ENCODE peak calls at places on chromosomes 7 and 10, in four cellular contexts. One of them, this sample, is unnamed.
A peak's percentile ranks its signal among the peaks of the same experiment; 100 is the strongest.

GRCh38 chr10:95303535-95303934 is 12.7 kb upstream of the PDLIM1 start:
- DNase-seq in transverse colon: no peak
- DNase-seq in HCT116: no peak
- DNase-seq in mesenchymal stem cell: no peak
- DNase-seq in this sample: no peak

GRCh38 chr10:113960617-113961260 is 82.9 kb upstream of the ADRB1 start:
- DNase-seq in transverse colon: peak; percentile 83
- DNase-seq in HCT116: no peak
- DNase-seq in mesenchymal stem cell: peak; percentile 43
- DNase-seq in this sample: no peak

GRCh38 chr10:48589266-48589665 is 15.6 kb downstream of the ARHGAP22 start:
- DNase-seq in transverse colon: no peak
- DNase-seq in HCT116: no peak
- DNase-seq in mesenchymal stem cell: peak; percentile 16
- DNase-seq in this sample: no peak

GRCh38 chr10:132958886-132959295 is 16.5 kb upstream of the CFAP46 start:
- DNase-seq in transverse colon: no peak
- DNase-seq in HCT116: no peak
- DNase-seq in mesenchymal stem cell: no peak
- DNase-seq in this sample: peak; percentile 77

GRCh38 chr7:89103564-89103963 is 308.0 kb upstream of the TEX47 start:
- DNase-seq in transverse colon: no peak
- DNase-seq in HCT116: no peak
- DNase-seq in mesenchymal stem cell: no peak
- DNase-seq in this sample: no peak

GRCh38 chr7:93361853-93362252 is 129.7 kb downstream of the VPS50 start:
- DNase-seq in transverse colon: no peak
- DNase-seq in HCT116: no peak
- DNase-seq in mesenchymal stem cell: no peak
- DNase-seq in this sample: no peak

GRCh38 chr10:123858039-123858740 is 33.4 kb downstream of the CPXM2 start:
- DNase-seq in transverse colon: no peak
- DNase-seq in HCT116: no peak
- DNase-seq in mesenchymal stem cell: no peak
- DNase-seq in this sample: no peak

GRCh38 chr7:87152897-87153641 is 816 bp downstream of the DMTF1 start:
- DNase-seq in transverse colon: peak; percentile 33
- DNase-seq in HCT116: no peak
- DNase-seq in mesenchymal stem cell: peak; percentile 47
- DNase-seq in this sample: peak; percentile 35

GRCh38 chr10:4263281-4263921 is 478.4 kb upstream of the KLF6 start:
- DNase-seq in transverse colon: peak; percentile 42
- DNase-seq in HCT116: no peak
- DNase-seq in mesenchymal stem cell: peak; percentile 37
- DNase-seq in this sample: no peak

GRCh38 chr10:119090968-119091367 is 10.4 kb upstream of the EIF3A start:
- DNase-seq in transverse colon: peak; percentile 50
- DNase-seq in HCT116: peak; percentile 56
- DNase-seq in mesenchymal stem cell: no peak
- DNase-seq in this sample: no peak

GRCh38 chr10:13816195-13816926 is 229.6 kb downstream of the PRPF18 start:
- DNase-seq in transverse colon: peak; percentile 58
- DNase-seq in HCT116: no peak
- DNase-seq in mesenchymal stem cell: peak; percentile 95
- DNase-seq in this sample: peak; percentile 56

GRCh38 chr10:3400368-3400767 is 227.8 kb upstream of the PITRM1 start:
- DNase-seq in transverse colon: no peak
- DNase-seq in HCT116: no peak
- DNase-seq in mesenchymal stem cell: peak; percentile 69
- DNase-seq in this sample: no peak

GRCh38 chr7:106620034-106620433 is 40.9 kb downstream of the CCDC71L start:
- DNase-seq in transverse colon: no peak
- DNase-seq in HCT116: no peak
- DNase-seq in mesenchymal stem cell: no peak
- DNase-seq in this sample: no peak

GRCh38 chr7:99379043-99379577 is 4.6 kb downstream of the ARPC1B start:
- DNase-seq in transverse colon: peak; percentile 61
- DNase-seq in HCT116: no peak
- DNase-seq in mesenchymal stem cell: peak; percentile 95
- DNase-seq in this sample: peak; percentile 59

GRCh38 chr7:39554583-39555140 is 11.5 kb upstream of the YAE1 start:
- DNase-seq in transverse colon: no peak
- DNase-seq in HCT116: no peak
- DNase-seq in mesenchymal stem cell: no peak
- DNase-seq in this sample: no peak

GRCh38 chr10:96651998-96652431 is 65.2 kb upstream of the TM9SF3 start:
- DNase-seq in transverse colon: peak; percentile 41
- DNase-seq in HCT116: no peak
- DNase-seq in mesenchymal stem cell: no peak
- DNase-seq in this sample: no peak

GRCh38 chr7:51244890-51245289 is 71.7 kb downstream of the COBL start:
- DNase-seq in transverse colon: no peak
- DNase-seq in HCT116: no peak
- DNase-seq in mesenchymal stem cell: no peak
- DNase-seq in this sample: no peak
- H3K4me1 ChIP-seq in transverse colon: no peaks in the 10 kb centered on the region
- H3K4me1 ChIP-seq in HCT116: peaks cover 9% of the 10 kb centered on the region
- H3K4me1 ChIP-seq in mesenchymal stem cell: no peaks in the 10 kb centered on the region
- H3K4me1 ChIP-seq in this sample: no peaks in the 10 kb centered on the region

GRCh38 chr10:32318476-32318896 is 28.5 kb downstream of the EPC1 start:
- DNase-seq in transverse colon: no peak
- DNase-seq in HCT116: no peak
- DNase-seq in mesenchymal stem cell: no peak
- DNase-seq in this sample: peak; percentile 39
- H3K4me1 ChIP-seq in transverse colon: peaks cover 31% of the 10 kb centered on the region
- H3K4me1 ChIP-seq in HCT116: no peaks in the 10 kb centered on the region
- H3K4me1 ChIP-seq in mesenchymal stem cell: no peaks in the 10 kb centered on the region
- H3K4me1 ChIP-seq in this sample: peaks cover 89% of the 10 kb centered on the region

GRCh38 chr7:7207876-7208275 is 25.5 kb downstream of the C1GALT1 start:
- DNase-seq in transverse colon: no peak
- DNase-seq in HCT116: no peak
- DNase-seq in mesenchymal stem cell: no peak
- DNase-seq in this sample: no peak
- H3K4me1 ChIP-seq in transverse colon: no peaks in the 10 kb centered on the region
- H3K4me1 ChIP-seq in HCT116: no peaks in the 10 kb centered on the region
- H3K4me1 ChIP-seq in mesenchymal stem cell: no peaks in the 10 kb centered on the region
- H3K4me1 ChIP-seq in this sample: peaks cover 5% of the 10 kb centered on the region

DNA sequence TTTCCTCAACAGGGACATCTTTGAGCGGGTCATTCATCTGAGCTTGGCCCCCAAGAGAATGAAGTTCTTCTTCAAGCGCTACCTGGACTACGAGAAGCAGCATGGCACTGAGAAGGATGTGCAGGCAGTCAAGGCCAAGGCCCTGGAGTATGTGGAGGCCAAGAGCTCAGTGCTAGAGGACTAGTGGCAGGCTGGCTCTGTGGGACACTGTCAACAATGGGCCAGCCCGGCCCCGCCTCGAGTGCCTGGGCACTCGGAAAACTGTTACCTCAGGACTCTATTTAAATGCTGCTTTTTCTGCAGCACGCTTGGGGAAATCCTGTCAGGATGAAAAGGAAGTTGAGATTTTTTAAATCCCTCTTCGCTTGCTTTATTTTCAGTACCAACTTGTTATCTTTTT is 6.8 kb downstream of the CALHM2 start:
- DNase-seq in transverse colon: no peak
- DNase-seq in HCT116: no peak
- DNase-seq in mesenchymal stem cell: no peak
- DNase-seq in this sample: no peak
- H3K4me1 ChIP-seq in transverse colon: peaks cover 11% of the 10 kb centered on the region
- H3K4me1 ChIP-seq in HCT116: peaks cover 3% of the 10 kb centered on the region
- H3K4me1 ChIP-seq in mesenchymal stem cell: peaks cover 13% of the 10 kb centered on the region
- H3K4me1 ChIP-seq in this sample: peaks cover 44% of the 10 kb centered on the region

GRCh38 chr10:125052146-125052545 is 108.2 kb downstream of the CTBP2 start:
- DNase-seq in transverse colon: no peak
- DNase-seq in HCT116: no peak
- DNase-seq in mesenchymal stem cell: no peak
- DNase-seq in this sample: no peak

GRCh38 chr10:125054664-125055273 is 105.6 kb downstream of the CTBP2 start:
- DNase-seq in transverse colon: no peak
- DNase-seq in HCT116: no peak
- DNase-seq in mesenchymal stem cell: peak; percentile 81
- DNase-seq in this sample: no peak

GRCh38 chr10:125056161-125057132 is 103.9 kb downstream of the CTBP2 start:
- DNase-seq in transverse colon: no peak
- DNase-seq in HCT116: no peak
- DNase-seq in mesenchymal stem cell: no peak
- DNase-seq in this sample: peak; percentile 38

GRCh38 chr10:125057158-125058001 is 103.0 kb downstream of the CTBP2 start:
- DNase-seq in transverse colon: peak; percentile 60
- DNase-seq in HCT116: no peak
- DNase-seq in mesenchymal stem cell: peak; percentile 98
- DNase-seq in this sample: peak; percentile 65

GRCh38 chr10:125054216-125054615 is 106.1 kb downstream of the CTBP2 start:
- DNase-seq in transverse colon: no peak
- DNase-seq in HCT116: no peak
- DNase-seq in mesenchymal stem cell: no peak
- DNase-seq in this sample: no peak
- H3K4me1 ChIP-seq in transverse colon: peaks cover 43% of the 10 kb centered on the region
- H3K4me1 ChIP-seq in HCT116: no peaks in the 10 kb centered on the region
- H3K4me1 ChIP-seq in mesenchymal stem cell: peaks cover 30% of the 10 kb centered on the region
- H3K4me1 ChIP-seq in this sample: peaks cover 56% of the 10 kb centered on the region

This sample was measured in adrenal gland.